ENCODE peak calls at places on chromosomes 11 and 22, in ten cellular contexts. P is IMR-90, E is suprapubic skin, M is astrocyte of the spinal cord, J is heart right ventricle, X is A673, S is brain microvascular endothelial cell, V is cardiac fibroblast, O is bronchial epithelial cell, C is A549. B is an unnamed sample.

GRCh38 chr11:91396243-91397133 is 828.1 kb upstream of the FAT3 start:
- DNase-seq in P (peak; percentile 0), E (no peak), M (peak; percentile 69), J (no peak), X (no peak), S (peak; percentile 28), V (no peak), O (peak; percentile 86), C (peak; percentile 51), B (peak; percentile 19)

GRCh38 chr22:44884968-44885805 is 124.6 kb downstream of the PHF21B start:
- DNase-seq in P (no peak), E (peak; percentile 45), M (no peak), J (no peak), X (no peak), S (no peak), V (no peak), O (no peak), C (no peak), B (no peak)

GRCh38 chr11:68371176-68372041 is 59.0 kb downstream of the LRP5 start:
- DNase-seq in P (no peak), E (no peak), M (no peak), J (no peak), X (no peak), S (peak; percentile 45), V (peak; percentile 25), O (no peak), C (no peak), B (no peak)

GRCh38 chr11:72704028-72704782 is 30.0 kb upstream of the PDE2A start:
- DNase-seq in P (no peak), E (no peak), M (no peak), J (no peak), X (no peak), S (no peak), V (peak; percentile 33), O (no peak), C (no peak), B (no peak)

GRCh38 chr11:69173326-69173725 is 17.6 kb downstream of the SMIM38 start:
- DNase-seq in P (no peak), E (no peak), M (no peak), J (no peak), X (no peak), S (no peak), V (no peak), O (no peak), C (no peak), B (no peak)

GRCh38 chr11:87019582-87020271 is 18.0 kb upstream of the TMEM135 start:
- DNase-seq in P (peak; percentile 45), E (no peak), M (no peak), J (no peak), X (no peak), S (no peak), V (peak; percentile 10), O (no peak), C (no peak), B (no peak)

GRCh38 chr11:64052938-64053622 is 17.3 kb downstream of the FLRT1 start:
- DNase-seq in P (no peak), E (no peak), M (no peak), J (no peak), X (no peak), S (no peak), V (no peak), O (no peak), C (no peak), B (no peak)

GRCh38 chr11:45021692-45022130 is 71.0 kb upstream of the TP53I11 start:
- DNase-seq in P (peak; percentile 16), E (peak; percentile 88), M (no peak), J (peak; percentile 79), X (peak; percentile 33), S (no peak), V (peak; percentile 88), O (no peak), C (no peak), B (no peak)

GRCh38 chr11:1567052-1567720 is 4.9 kb downstream of the DUSP8 start:
- DNase-seq in P (no peak), E (peak; percentile 65), M (no peak), J (no peak), X (no peak), S (no peak), V (no peak), O (no peak), C (no peak), B (no peak)

DNA sequence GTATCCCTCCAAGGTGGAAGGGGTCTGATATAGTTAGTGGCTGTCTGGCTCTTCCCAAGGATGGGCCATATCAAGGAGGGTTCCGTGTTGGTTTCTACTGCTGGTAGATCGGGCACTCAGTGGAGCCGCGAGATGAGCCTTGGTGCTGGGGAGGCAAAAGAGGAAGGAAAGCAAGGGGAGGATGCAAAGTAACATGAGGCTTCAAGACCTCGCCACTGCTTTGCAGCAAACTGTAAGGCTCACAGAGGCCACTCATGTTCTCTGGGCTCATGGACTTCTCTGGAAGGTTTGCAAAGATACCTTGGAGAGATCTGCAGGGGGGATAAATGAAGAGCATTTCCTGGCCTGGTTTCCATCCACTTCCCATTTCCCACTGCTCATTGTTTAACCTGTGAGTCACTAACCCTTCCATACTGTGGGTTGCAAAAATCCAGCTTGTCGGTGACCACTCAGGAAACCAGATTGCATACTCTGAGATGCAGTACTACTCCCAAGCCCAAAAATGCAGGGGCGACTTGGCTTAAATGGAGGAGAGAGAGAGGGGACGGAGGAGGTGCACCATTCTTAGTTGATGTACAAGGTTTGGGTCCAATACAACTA is 38.5 kb downstream of the OSBP2 start:
- DNase-seq in P (peak; percentile 75), E (peak; percentile 16), M (peak; percentile 79), J (no peak), X (no peak), S (peak; percentile 51), V (peak; percentile 59), O (peak; percentile 40), C (no peak), B (no peak)
- TF ChIP-seq CTCF in P (no peak), E (no peak), M (no peak), J (no peak), X (no peak), S (no peak), V (no peak), O (no peak), C (no peak), B (no peak)

DNA sequence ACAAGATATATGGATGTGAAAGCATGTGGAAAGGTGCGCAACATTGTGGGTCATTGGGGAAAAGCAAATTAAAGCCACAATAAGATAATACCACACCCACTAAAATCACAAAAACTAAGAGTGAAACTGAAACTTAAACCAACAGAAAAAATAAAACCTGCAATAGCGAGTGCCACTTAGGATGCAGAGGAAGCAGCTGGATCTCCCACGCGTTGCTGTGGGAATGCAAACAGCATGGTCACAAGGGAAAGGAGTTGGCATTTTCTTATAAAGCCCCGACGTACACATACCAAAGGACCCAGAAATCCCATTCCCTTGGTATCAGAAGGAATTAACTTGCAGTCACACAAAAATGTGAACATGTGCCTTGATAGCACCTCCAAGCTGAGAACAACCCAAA is 712.0 kb downstream of the TBC1D22A start:
- DNase-seq in P (no peak), E (no peak), M (peak; percentile 23), J (no peak), X (no peak), S (no peak), V (no peak), O (no peak), C (no peak), B (no peak)
- H3K4me3 ChIP-seq in P (no peak overlapping the region), E (no peak overlapping the region), M (no peak overlapping the region), J (no peak overlapping the region), X (no peak overlapping the region), S (no peak overlapping the region), V (no peak overlapping the region), O (no peak overlapping the region), C (no peak overlapping the region), B (no peak overlapping the region)

DNA sequence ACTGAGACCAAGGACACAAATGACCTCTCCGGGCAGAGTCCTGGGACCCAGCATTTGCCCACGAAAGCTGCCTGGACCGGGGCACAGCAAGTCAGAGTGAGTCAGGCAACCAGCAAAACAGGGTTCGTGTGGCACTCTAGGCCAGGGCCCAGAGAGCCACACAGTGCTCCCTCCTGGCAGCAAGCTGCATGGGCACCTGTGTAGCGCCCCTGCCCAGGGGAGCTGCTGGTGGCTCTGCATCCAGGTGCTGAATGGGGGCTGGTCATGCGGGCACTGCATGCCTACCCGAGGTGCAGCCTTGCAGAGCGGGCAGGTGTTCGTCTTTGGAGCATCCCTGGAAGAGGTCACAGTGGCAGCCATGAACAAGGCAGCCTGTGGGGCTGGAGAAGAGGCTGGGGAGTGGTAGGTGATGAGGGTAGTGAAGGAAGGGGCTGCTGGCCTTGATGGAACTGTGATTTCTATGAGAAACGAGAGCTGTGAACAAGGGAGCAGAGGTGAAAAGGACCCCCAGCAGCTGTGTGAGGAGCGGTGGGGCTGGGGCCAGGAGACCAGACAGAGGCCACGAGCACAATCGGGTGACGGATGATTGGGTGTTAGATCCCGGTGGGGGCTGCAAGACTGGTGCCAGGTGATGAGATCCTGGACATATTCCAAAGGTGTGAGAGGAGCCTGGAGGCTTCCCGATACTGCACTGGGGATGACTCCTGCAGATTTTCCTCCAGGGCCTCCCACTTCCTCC is 63.3 kb downstream of the DGCR2 start:
- DNase-seq in P (no peak), E (peak; percentile 51), M (no peak), J (no peak), X (no peak), S (no peak), V (no peak), O (no peak), C (no peak), B (no peak)
- TF ChIP-seq CTCF in P (no peak), E (no peak), M (no peak), J (no peak), X (peak; percentile 20), S (peak; percentile 3), V (no peak), O (peak; percentile 11), C (no peak), B (peak; percentile 23)

GRCh38 chr11:75152090-75152489 is 1.2 kb downstream of the SLCO2B1 start:
- DNase-seq in P (no peak), E (peak; percentile 46), M (no peak), J (no peak), X (no peak), S (no peak), V (no peak), O (no peak), C (no peak), B (no peak)
- H3K4me3 ChIP-seq in P (no peak overlapping the region), E (peak overlapping the region; percentile 26), M (no peak overlapping the region), J (peak overlapping the region; percentile 62), X (no peak overlapping the region), S (no peak overlapping the region), V (no peak overlapping the region), O (no peak overlapping the region), C (no peak overlapping the region), B (no peak overlapping the region)

GRCh38 chr11:90310210-90310609 is 87.4 kb upstream of the CHORDC1 start:
- DNase-seq in P (no peak), E (no peak), M (no peak), J (no peak), X (no peak), S (no peak), V (no peak), O (no peak), C (no peak), B (no peak)
- TF ChIP-seq CTCF in P (no peak), E (no peak), M (no peak), J (no peak), X (peak; percentile 33), S (no peak), V (no peak), O (no peak), C (no peak), B (no peak)

B was measured in epithelial cell of proximal tubule.